ENCODE peak calls at places on chromosomes 6 and 20, in eight cellular contexts. F is type B pancreatic cell, W is AG04449, H is fibroblast of mammary gland, B is Caco-2, R is glutamatergic neuron, L is RWPE2, K is WTC11. G is an unnamed sample.

GRCh38 chr20:1474817-1475603 is 8.4 kb upstream of the NSFL1C start:
- DNase-seq in F (no peak), W (no peak), H (no peak), B (no peak), R (no peak), L (no peak), K (no peak), G (no peak)

GRCh38 chr6:166277021-166277420 is 31.2 kb downstream of the PRR18 start:
- DNase-seq in F (no peak), W (no peak), H (peak), B (no peak), R (no peak), L (no peak), K (no peak), G (no peak)

GRCh38 chr20:34768105-34768504 is 57.3 kb downstream of the NCOA6 start:
- DNase-seq in F (no peak), W (peak), H (peak), B (no peak), R (no peak), L (no peak), K (no peak), G (no peak)

GRCh38 chr20:15784020-15784419 is 789.2 kb downstream of the KIF16B start:
- DNase-seq in F (no peak), W (no peak), H (no peak), B (no peak), R (no peak), L (no peak), K (no peak), G (no peak)

GRCh38 chr6:5172057-5172683 is 87.0 kb downstream of the PPP1R3G start:
- DNase-seq in F (no peak), W (no peak), H (no peak), B (no peak), R (no peak), L (no peak), K (no peak), G (no peak)

GRCh38 chr6:41705996-41706835 is 29.2 kb downstream of the TFEB start:
- DNase-seq in F (no peak), W (no peak), H (peak), B (no peak), R (peak), L (no peak), K (peak), G (peak)

GRCh38 chr6:154938245-154938583 is 56.9 kb upstream of the TIAM2 start:
- DNase-seq in F (no peak), W (no peak), H (no peak), B (no peak), R (no peak), L (no peak), K (no peak), G (no peak)

GRCh38 chr20:6857929-6858328 is 90.4 kb downstream of the BMP2 start:
- DNase-seq in F (no peak), W (no peak), H (no peak), B (no peak), R (no peak), L (no peak), K (no peak), G (no peak)

GRCh38 chr20:34709044-34709835 is 5.1 kb downstream of the TP53INP2 start:
- DNase-seq in F (peak), W (no peak), H (peak), B (peak), R (peak), L (peak), K (peak), G (peak)

GRCh38 chr6:34771727-34772126 is 14.4 kb downstream of the SNRPC start:
- DNase-seq in F (no peak), W (peak), H (peak), B (no peak), R (no peak), L (no peak), K (no peak), G (no peak)

GRCh38 chr6:51855310-51856082 is 231.9 kb downstream of the PKHD1 start:
- DNase-seq in F (no peak), W (peak), H (peak), B (peak), R (no peak), L (no peak), K (peak), G (peak)

GRCh38 chr6:41503841-41504525 is 42.2 kb upstream of the FOXP4 start:
- DNase-seq in F (no peak), W (no peak), H (no peak), B (peak), R (no peak), L (no peak), K (peak), G (peak)

GRCh38 chr20:4326194-4327065 is 311.1 kb upstream of the RNF24 start:
- DNase-seq in F (no peak), W (no peak), H (peak), B (no peak), R (no peak), L (no peak), K (no peak), G (no peak)

GRCh38 chr20:51703446-51704287 is 64.5 kb downstream of the ATP9A start:
- DNase-seq in F (no peak), W (no peak), H (no peak), B (peak), R (no peak), L (no peak), K (no peak), G (no peak)

GRCh38 chr6:168534265-168534664 is 93.3 kb downstream of the SMOC2 start:
- DNase-seq in F (no peak), W (no peak), H (no peak), B (no peak), R (no peak), L (no peak), K (no peak), G (no peak)

GRCh38 chr20:62834967-62835730 is 18.3 kb downstream of the COL9A3 start:
- DNase-seq in F (no peak), W (no peak), H (no peak), B (peak), R (peak), L (peak), K (no peak), G (no peak)

GRCh38 chr20:25692499-25692898 is 4.2 kb downstream of the ZNF337 start:
- DNase-seq in F (no peak), W (no peak), H (peak), B (no peak), R (no peak), L (no peak), K (no peak), G (no peak)

GRCh38 chr20:25695532-25696383 is 895 bp downstream of the ZNF337 start:
- DNase-seq in F (no peak), W (no peak), H (peak), B (no peak), R (no peak), L (no peak), K (no peak), G (peak)

GRCh38 chr20:25699914-25700313 is 3.3 kb upstream of the ZNF337 start:
- DNase-seq in F (no peak), W (no peak), H (peak), B (no peak), R (no peak), L (no peak), K (no peak), G (no peak)

GRCh38 chr20:25697132-25697446 is 436 bp upstream of the ZNF337 start:
- DNase-seq in F (no peak), W (no peak), H (no peak), B (no peak), R (no peak), L (no peak), K (no peak), G (no peak)

GRCh38 chr20:25696384-25697131 is at the start of gene ZNF337:
- DNase-seq in F (peak), W (peak), H (peak), B (peak), R (peak), L (peak), K (peak), G (peak)
- TF ChIP-seq CTCF in F (peak), W (peak), H (no peak), B (no peak), R (no peak), L (peak), K (no peak), G (peak)

DNA sequence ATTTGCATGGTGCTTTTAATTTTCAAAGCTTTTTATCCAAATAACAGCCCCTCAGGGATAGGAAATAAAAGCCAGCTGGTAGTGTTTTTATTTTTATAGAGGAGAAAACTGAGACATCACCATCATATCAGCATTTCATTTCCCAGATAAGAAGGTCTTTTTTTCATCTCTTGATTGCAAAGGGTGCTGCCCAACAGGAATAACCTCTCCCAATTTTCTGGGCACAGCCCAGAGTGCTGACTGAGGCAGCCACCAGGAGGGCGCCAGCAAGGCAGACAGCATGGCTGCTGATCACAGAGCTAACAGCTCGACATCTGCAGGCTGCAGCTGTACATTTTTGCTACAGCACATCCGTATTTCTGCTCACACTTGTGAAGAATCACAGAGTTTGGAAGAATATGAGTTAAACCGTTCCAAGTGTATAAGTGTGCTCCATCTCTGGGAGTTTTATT is 85.7 kb upstream of the C20orf144 start:
- DNase-seq in F (no peak), W (no peak), H (no peak), B (no peak), R (peak), L (no peak), K (peak), G (no peak)
- TF ChIP-seq CTCF in F (no peak), W (peak), H (no peak), B (no peak), R (no peak), L (peak), K (no peak), G (no peak)

DNA sequence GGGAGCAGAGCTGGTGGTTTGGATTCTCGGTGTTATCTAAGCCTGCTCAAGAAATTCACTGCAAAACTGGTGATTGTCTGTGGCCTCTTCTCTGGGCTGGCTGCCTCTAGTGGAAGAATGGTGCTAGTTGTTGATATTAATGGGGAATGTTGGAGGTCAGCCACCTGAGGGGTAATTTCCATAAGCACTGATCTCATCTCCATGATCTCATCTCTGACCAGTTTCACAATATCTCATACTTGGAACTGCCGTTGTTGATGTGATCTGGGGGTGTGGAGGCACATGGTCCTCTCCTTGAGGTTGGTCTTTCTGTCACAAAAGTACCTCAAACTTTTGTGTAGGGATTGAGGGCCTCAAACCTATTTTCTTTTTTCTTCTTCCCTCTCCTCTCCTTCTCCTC is 102.6 kb downstream of the CD109 start:
- DNase-seq in F (no peak), W (peak), H (peak), B (no peak), R (no peak), L (no peak), K (peak), G (peak)
- TF ChIP-seq CTCF in F (peak), W (peak), H (peak), B (peak), R (no peak), L (peak), K (no peak), G (no peak)

GRCh38 chr6:117188627-117189201 is 76.6 kb upstream of the VGLL2 start:
- DNase-seq in F (no peak), W (no peak), H (no peak), B (no peak), R (no peak), L (no peak), K (no peak), G (no peak)
- TF ChIP-seq CTCF in F (peak), W (no peak), H (peak), B (peak), R (peak), L (peak), K (peak), G (peak)

DNA sequence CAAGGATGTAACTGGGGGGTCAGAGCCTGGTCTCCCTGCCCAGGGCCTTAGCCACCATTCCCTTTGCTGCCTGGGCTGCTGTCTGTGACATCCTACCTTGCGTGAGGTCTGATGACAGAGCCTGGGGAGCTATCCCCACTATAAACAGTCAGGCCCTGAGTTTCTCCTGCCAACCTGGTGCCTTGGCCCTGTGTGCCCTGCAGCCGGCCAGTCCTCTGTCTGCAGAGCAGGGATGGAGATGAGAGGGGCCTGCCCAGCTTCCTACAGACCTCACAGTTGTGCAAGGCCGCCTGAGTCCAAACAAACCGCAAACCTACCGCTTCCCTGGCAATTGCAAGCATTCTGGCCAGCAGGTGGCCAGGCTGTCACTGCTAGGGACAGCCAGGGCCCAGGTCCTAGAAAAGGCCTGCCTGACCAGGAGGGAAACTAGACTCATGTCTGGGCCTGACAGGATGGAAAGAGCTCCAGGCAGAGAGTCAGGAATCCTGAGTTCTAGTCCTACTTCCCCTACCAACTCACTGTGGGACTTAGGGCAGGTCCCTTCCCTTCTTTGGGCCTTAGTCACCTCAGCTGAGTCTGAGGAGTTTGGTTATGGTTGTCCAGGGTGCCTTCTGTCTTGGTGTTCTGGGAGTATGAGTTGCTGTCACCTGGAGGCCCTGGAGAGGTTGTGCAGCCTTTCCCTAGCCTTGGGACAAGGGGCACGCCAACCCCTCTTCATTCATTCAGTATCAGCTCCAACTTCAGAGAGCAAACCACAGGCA is 86.2 kb downstream of the VEGFA start:
- DNase-seq in F (no peak), W (no peak), H (no peak), B (peak), R (no peak), L (no peak), K (peak), G (no peak)
- TF ChIP-seq CTCF in F (peak), W (peak), H (peak), B (peak), R (peak), L (peak), K (no peak), G (peak)

GRCh38 chr6:44676246-44676790 is 288.8 kb downstream of the CDC5L start:
- DNase-seq in F (peak), W (no peak), H (no peak), B (no peak), R (no peak), L (no peak), K (no peak), G (no peak)

GRCh38 chr6:44676826-44677433 is 289.4 kb downstream of the CDC5L start:
- DNase-seq in F (peak), W (no peak), H (peak), B (no peak), R (no peak), L (no peak), K (no peak), G (no peak)

GRCh38 chr6:44674226-44675155 is 287.0 kb downstream of the CDC5L start:
- DNase-seq in F (no peak), W (no peak), H (no peak), B (no peak), R (no peak), L (peak), K (no peak), G (no peak)

GRCh38 chr6:44672838-44673237 is 285.3 kb downstream of the CDC5L start:
- DNase-seq in F (peak), W (no peak), H (no peak), B (no peak), R (no peak), L (peak), K (no peak), G (no peak)

DNA sequence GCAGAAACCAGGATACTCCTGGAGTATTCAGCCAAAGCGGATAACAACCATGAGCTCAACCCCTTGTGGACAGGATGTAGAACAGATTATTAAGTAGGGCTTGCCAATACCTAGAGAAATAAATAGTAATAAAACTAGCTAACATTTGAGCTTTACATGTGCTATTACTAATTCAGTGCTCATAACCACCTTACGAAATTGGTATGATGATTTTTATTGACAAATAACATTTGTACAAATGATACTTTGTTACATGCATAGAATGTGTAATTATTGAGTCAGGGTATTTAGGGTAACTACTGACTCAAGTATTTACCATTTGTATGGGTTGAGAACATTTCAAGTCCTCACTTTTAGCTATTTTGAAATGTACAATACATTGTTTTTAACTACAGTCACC is 287.9 kb downstream of the CDC5L start:
- DNase-seq in F (no peak), W (no peak), H (peak), B (no peak), R (no peak), L (no peak), K (no peak), G (no peak)
- TF ChIP-seq CTCF in F (no peak), W (no peak), H (no peak), B (no peak), R (no peak), L (peak), K (no peak), G (no peak)

GRCh38 chr6:36426622-36427021 is 16.0 kb downstream of the PXT1 start:
- DNase-seq in F (no peak), W (no peak), H (no peak), B (no peak), R (no peak), L (no peak), K (no peak), G (no peak)

GRCh38 chr6:36430351-36430750 is 12.3 kb downstream of the PXT1 start:
- DNase-seq in F (no peak), W (no peak), H (no peak), B (peak), R (no peak), L (no peak), K (no peak), G (no peak)

GRCh38 chr6:36431197-36431596 is 11.5 kb downstream of the PXT1 start:
- DNase-seq in F (no peak), W (no peak), H (no peak), B (no peak), R (no peak), L (no peak), K (no peak), G (no peak)

GRCh38 chr6:36427781-36428345 is 14.8 kb downstream of the PXT1 start:
- DNase-seq in F (no peak), W (no peak), H (peak), B (peak), R (no peak), L (no peak), K (no peak), G (no peak)

GRCh38 chr6:36428911-36429310 is 13.7 kb downstream of the PXT1 start:
- DNase-seq in F (no peak), W (no peak), H (no peak), B (no peak), R (no peak), L (no peak), K (no peak), G (no peak)
- TF ChIP-seq CTCF in F (no peak), W (no peak), H (peak), B (no peak), R (no peak), L (no peak), K (peak), G (peak)

DNA sequence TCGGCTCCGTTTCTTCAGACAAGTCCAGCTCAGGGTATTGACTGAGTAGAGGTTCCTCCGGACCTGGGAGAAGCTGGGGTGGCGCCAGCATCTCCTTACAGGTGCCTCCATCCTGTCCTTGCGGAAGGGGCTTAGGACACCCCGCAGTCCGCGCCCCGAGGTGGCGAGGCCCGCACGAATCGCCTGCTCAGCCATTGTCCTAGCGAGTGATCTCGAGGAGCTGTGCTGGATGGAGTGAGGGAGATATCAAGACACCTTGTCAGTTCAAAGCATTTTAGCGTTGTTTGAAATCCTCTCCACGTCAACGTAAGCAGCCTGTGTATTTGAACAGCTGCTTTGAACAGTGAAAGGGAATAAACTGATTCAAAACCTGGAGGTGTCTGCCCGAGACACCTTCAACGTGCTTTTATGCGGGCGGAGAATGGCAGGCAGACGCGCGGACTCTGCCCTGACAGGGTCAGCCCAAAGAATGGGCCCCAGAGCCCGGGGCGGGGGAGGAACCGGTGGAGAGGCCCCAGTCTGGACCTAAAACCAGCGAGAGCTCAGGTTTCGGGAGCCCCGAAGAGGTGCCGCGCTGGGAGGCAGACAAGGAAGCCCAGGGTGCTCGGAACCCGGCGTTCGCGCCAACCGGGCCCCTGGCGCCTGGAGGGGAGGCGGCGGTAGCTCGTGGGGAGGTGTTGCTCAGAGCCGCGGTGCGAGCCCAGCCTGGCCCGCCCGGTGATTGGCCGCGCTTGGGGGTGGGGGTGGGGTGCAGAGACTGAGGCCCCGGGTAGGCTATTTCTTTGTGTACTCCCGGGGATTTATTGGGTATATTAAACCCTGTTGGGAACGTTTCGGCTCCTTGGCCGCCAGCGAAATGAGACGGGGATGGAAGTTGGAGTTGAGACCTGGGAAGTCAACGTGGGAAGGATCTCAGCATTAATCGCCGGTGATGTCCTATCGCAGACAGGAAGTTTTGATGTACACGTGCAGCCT is 3.0 kb upstream of the POU3F2 start:
- DNase-seq in F (peak), W (no peak), H (no peak), B (no peak), R (peak), L (no peak), K (peak), G (peak)
- TF ChIP-seq CTCF in F (no peak), W (no peak), H (no peak), B (no peak), R (no peak), L (no peak), K (no peak), G (no peak)

GRCh38 chr6:38499046-38499445 is 140.7 kb downstream of the BTBD9 start:
- DNase-seq in F (no peak), W (no peak), H (no peak), B (no peak), R (no peak), L (no peak), K (no peak), G (no peak)
- TF ChIP-seq CTCF in F (no peak), W (no peak), H (no peak), B (no peak), R (no peak), L (no peak), K (no peak), G (no peak)

DNA sequence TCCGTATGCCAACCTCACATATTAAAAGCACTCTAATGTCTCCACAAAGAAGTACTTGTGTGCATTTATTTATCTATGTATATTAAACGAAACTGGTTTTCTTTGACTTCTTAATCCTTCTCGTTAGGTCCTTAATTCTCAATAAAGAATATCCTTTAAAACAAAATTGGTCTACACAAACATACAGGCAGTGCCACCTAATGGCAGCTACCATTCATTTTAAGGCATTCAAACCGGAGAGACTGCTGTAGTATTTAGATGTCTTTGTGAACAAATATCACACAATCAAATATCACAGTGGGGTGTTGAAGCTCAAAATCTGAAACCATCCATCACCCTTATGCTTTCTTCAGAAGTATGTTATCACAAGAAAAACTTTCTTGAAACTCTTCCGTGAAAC is 96.6 kb upstream of the IRAK1BP1 start:
- DNase-seq in F (no peak), W (no peak), H (peak), B (no peak), R (no peak), L (no peak), K (no peak), G (no peak)
- TF ChIP-seq CTCF in F (no peak), W (no peak), H (no peak), B (no peak), R (no peak), L (no peak), K (no peak), G (no peak)

G was measured in GM10248.